ENCODE peak calls at places on chromosomes 2 and 18, in ten cellular contexts. M is activated T-helper 1 cell treated with anti-CD3 and anti-CD28 coated beads, Interleukin-2, amount 50 U/mL, for 16 hours; E is activated CD4-positive, alpha-beta T cell treated with anti-CD3 and anti-CD28 coated beads for 1 hour; Z is NCI-H345; R is G401; L is stimulated activated effector memory CD8-positive, alpha-beta T cell treated with anti-CD3 and anti-CD28 coated beads, Interleukin-12 subunit alpha, Interleukin-12 subunit beta, amount 100 ng/mL, for 72 hours; F is CD8-positive, alpha-beta T cell; W is activated effector memory CD4-positive, alpha-beta T cell treated with anti-CD3 and anti-CD28 coated beads, Interleukin-2, amount 50 U/mL, for 16 hours; U is GM12892; A is GM23338. V is an unnamed sample.

GRCh38 chr2:222736301-222736700 is 64.8 kb downstream of the MOGAT1 start:
- DNase-seq in L (no peak), A (no peak), F (no peak), Z (no peak), W (no peak), R (no peak), E (no peak), U (no peak), M (no peak), V (peak; percentile 3)

GRCh38 chr18:9029131-9029530 is 73.4 kb upstream of the NDUFV2 start:
- DNase-seq in L (no peak), F (no peak), E (no peak), M (no peak), A (no peak), Z (no peak), R (no peak), U (no peak), W (no peak), V (no peak)

GRCh38 chr2:32591669-32592463 is 36.0 kb upstream of the TTC27 start:
- DNase-seq in U (no peak), E (no peak), A (no peak), M (no peak), L (no peak), R (no peak), F (no peak), W (no peak), Z (no peak), V (peak; percentile 4)

GRCh38 chr2:48572797-48573196 is 42.8 kb downstream of the STON1 start:
- DNase-seq in W (no peak), R (no peak), A (peak; percentile 19), E (no peak), Z (peak; percentile 45), L (no peak), M (no peak), F (no peak), U (no peak), V (no peak)

GRCh38 chr18:69774831-69775230 is 172.8 kb downstream of the CD226 start:
- DNase-seq in E (no peak), F (no peak), M (no peak), L (no peak), W (no peak), R (no peak), A (no peak), Z (no peak), U (no peak), V (no peak)

GRCh38 chr2:10987439-10987838 is 75.7 kb downstream of the KCNF1 start:
- DNase-seq in A (no peak), E (no peak), F (no peak), U (no peak), W (peak; percentile 44), L (no peak), M (no peak), Z (no peak), R (no peak), V (no peak)

GRCh38 chr2:54464334-54464733 is 8.2 kb downstream of the SPTBN1 start:
- DNase-seq in U (no peak), L (no peak), Z (no peak), R (no peak), F (no peak), E (no peak), A (no peak), M (no peak), W (no peak), V (no peak)

GRCh38 chr2:15059870-15060617 is 427.5 kb downstream of the LRATD1 start:
- DNase-seq in U (no peak), E (no peak), M (no peak), Z (peak; percentile 94), W (no peak), F (no peak), A (no peak), L (peak; percentile 8), R (no peak), V (peak; percentile 79)

GRCh38 chr2:109143214-109144187 is 14.5 kb downstream of the SH3RF3 start:
- DNase-seq in E (peak; percentile 22), U (no peak), W (peak; percentile 84), A (no peak), F (no peak), R (no peak), L (peak; percentile 67), Z (no peak), M (peak; percentile 36), V (no peak)

GRCh38 chr2:70328921-70329561 is 27.2 kb upstream of the FAM136A start:
- DNase-seq in Z (peak; percentile 38), U (no peak), W (no peak), E (no peak), R (no peak), A (peak; percentile 54), L (no peak), M (no peak), F (no peak), V (peak; percentile 97)

GRCh38 chr18:59123588-59124369 is 15.9 kb upstream of the SEC11C start:
- DNase-seq in E (no peak), L (peak; percentile 61), F (no peak), M (no peak), U (no peak), Z (no peak), A (no peak), R (no peak), W (no peak), V (peak; percentile 66)

GRCh38 chr2:41495050-41495449 is 552.8 kb upstream of the PKDCC start:
- DNase-seq in E (no peak), M (no peak), A (peak; percentile 13), R (no peak), W (no peak), L (no peak), F (no peak), U (no peak), Z (no peak), V (no peak)

GRCh38 chr2:218023636-218024035 is 20.8 kb upstream of the TNS1 start:
- DNase-seq in R (no peak), L (no peak), M (no peak), U (no peak), F (no peak), Z (no peak), A (no peak), W (peak; percentile 45), E (no peak), V (no peak)

GRCh38 chr18:13613099-13613498 is 113.3 kb downstream of the FAM210A start:
- DNase-seq in M (no peak), A (no peak), W (no peak), U (no peak), Z (no peak), L (no peak), F (peak; percentile 13), R (no peak), E (no peak), V (no peak)

V was measured in PC-3.